ENCODE peak calls at places on chromosomes 7 and 10, in five cellular contexts. X is heart right ventricle, L is keratinocyte, D is pancreas, B is transverse colon. O is an unnamed sample. For H3K36me3, the result is how much of the 10 kb centered on the place peaks cover.

GRCh38 chr10:106479619-106480018 is 684.9 kb downstream of the SORCS1 start:
- DNase-seq in D (no peak), X (no peak), L (no peak), B (no peak), O (no peak)

GRCh38 chr7:70325509-70326101 is 727.3 kb downstream of the AUTS2 start:
- DNase-seq in L (peak), X (no peak), D (no peak), B (no peak), O (no peak)

GRCh38 chr10:106175760-106176377 is 988.6 kb downstream of the SORCS1 start:
- DNase-seq in L (no peak), X (no peak), B (no peak), D (no peak), O (no peak)

GRCh38 chr10:30835146-30835545 is 196.5 kb downstream of the ZNF438 start:
- DNase-seq in X (no peak), D (no peak), B (no peak), L (no peak), O (no peak)

GRCh38 chr7:78125884-78126283 is 327.3 kb downstream of the PHTF2 start:
- DNase-seq in L (no peak), B (no peak), D (no peak), X (no peak), O (no peak)

GRCh38 chr10:22988581-22989360 is 60.9 kb downstream of the ARMC3 start:
- DNase-seq in X (no peak), B (peak), L (peak), D (peak), O (no peak)

GRCh38 chr10:13788320-13788600 is 201.5 kb downstream of the PRPF18 start:
- DNase-seq in X (no peak), B (no peak), L (no peak), D (no peak), O (no peak)

GRCh38 chr7:5661941-5662340 is 119.5 kb downstream of the RNF216 start:
- DNase-seq in X (no peak), L (no peak), B (no peak), D (no peak), O (no peak)

GRCh38 chr10:133216776-133217175 is 13.2 kb upstream of the UTF1 start:
- DNase-seq in L (no peak), D (peak), X (peak), B (no peak), O (peak)

GRCh38 chr7:75966209-75966961 is 28.0 kb downstream of the TMEM120A start:
- DNase-seq in L (no peak), B (no peak), D (no peak), X (peak), O (no peak)

GRCh38 chr10:122054046-122055025 is 65.4 kb downstream of the TACC2 start:
- DNase-seq in D (peak), B (peak), X (peak), L (peak), O (peak)

GRCh38 chr10:89236221-89236620 is 15.4 kb downstream of the LIPA start:
- DNase-seq in X (no peak), L (no peak), D (no peak), B (no peak), O (no peak)

GRCh38 chr10:75220258-75220657 is 9.7 kb downstream of the VDAC2 start:
- DNase-seq in L (no peak), D (no peak), B (no peak), X (no peak), O (no peak)

GRCh38 chr7:118129037-118129436 is 54.9 kb upstream of the LSM8 start:
- DNase-seq in D (no peak), L (no peak), B (no peak), X (no peak), O (no peak)

GRCh38 chr10:323651-324293 is 188.5 kb downstream of the ZMYND11 start:
- DNase-seq in L (peak), D (no peak), B (peak), X (peak), O (peak)

GRCh38 chr10:88243202-88243744 is 339.8 kb downstream of the RNLS start:
- DNase-seq in X (no peak), D (no peak), L (no peak), B (no peak), O (no peak)

GRCh38 chr7:41579961-41580935 is 122.6 kb downstream of the INHBA start:
- DNase-seq in B (no peak), X (no peak), L (peak), D (no peak), O (no peak)

GRCh38 chr7:114048386-114049235 is 129.8 kb upstream of the PPP1R3A start:
- DNase-seq in L (no peak), X (no peak), B (no peak), D (no peak), O (no peak)

GRCh38 chr10:124646483-124647352 is 97.5 kb downstream of the FAM53B start:
- DNase-seq in L (no peak), X (peak), B (peak), D (no peak), O (peak)

GRCh38 chr7:1802899-1803298 is 132.8 kb downstream of the ELFN1 start:
- DNase-seq in L (no peak), D (no peak), X (no peak), B (no peak), O (no peak)

GRCh38 chr7:28939367-28939766 is 18.8 kb downstream of the TRIL start:
- DNase-seq in X (no peak), B (no peak), D (no peak), L (no peak), O (no peak)

GRCh38 chr7:152761116-152761748 is 1.7 kb downstream of the ACTR3B start:
- DNase-seq in X (no peak), B (no peak), L (no peak), D (no peak), O (no peak)

GRCh38 chr10:88062385-88062784 is 199.0 kb downstream of the PTEN start:
- DNase-seq in D (no peak), L (no peak), X (no peak), B (no peak), O (no peak)

GRCh38 chr10:93071674-93072224 is 1.9 kb upstream of the CYP26A1 start:
- DNase-seq in B (peak), D (no peak), X (peak), L (no peak), O (no peak)

GRCh38 chr10:84739641-84740040 is 411.3 kb downstream of the CCSER2 start:
- DNase-seq in X (no peak), L (no peak), B (no peak), D (no peak), O (no peak)

GRCh38 chr10:105206616-105207015 is 565.5 kb downstream of the SORCS3 start:
- DNase-seq in L (no peak), B (no peak), X (no peak), D (no peak), O (no peak)

GRCh38 chr7:158838238-158838637 is 8.9 kb upstream of the ESYT2 start:
- DNase-seq in B (no peak), D (no peak), L (no peak), X (no peak), O (no peak)

GRCh38 chr7:23593706-23594105 is 3.5 kb upstream of the CCDC126 start:
- DNase-seq in L (no peak), X (no peak), B (no peak), D (no peak), O (no peak)

GRCh38 chr10:120423350-120424197 is 33.5 kb upstream of the PLPP4 start:
- DNase-seq in L (no peak), X (peak), D (peak), B (peak), O (no peak)

GRCh38 chr7:149772821-149773425 is 465 bp downstream of the ZNF467 start:
- DNase-seq in L (no peak), X (no peak), B (peak), D (peak), O (no peak)

GRCh38 chr7:134502463-134502862 is 24.9 kb upstream of the AKR1B10 start:
- DNase-seq in B (peak), D (no peak), X (no peak), L (no peak), O (no peak)

GRCh38 chr7:28205505-28205904 is 24.9 kb upstream of the JAZF1 start:
- DNase-seq in B (no peak), X (no peak), D (no peak), L (no peak), O (no peak)

GRCh38 chr7:70833726-70834125 is 298.2 kb upstream of the GALNT17 start:
- DNase-seq in L (peak), D (no peak), X (no peak), B (no peak), O (no peak)

GRCh38 chr7:103752995-103753394 is 236.5 kb downstream of the RELN start:
- DNase-seq in D (no peak), L (no peak), X (no peak), B (no peak), O (no peak)

GRCh38 chr10:44979281-44980181 is 922 bp upstream of the DEPP1 start:
- DNase-seq in B (no peak), X (no peak), D (peak), L (no peak), O (no peak)

DNA sequence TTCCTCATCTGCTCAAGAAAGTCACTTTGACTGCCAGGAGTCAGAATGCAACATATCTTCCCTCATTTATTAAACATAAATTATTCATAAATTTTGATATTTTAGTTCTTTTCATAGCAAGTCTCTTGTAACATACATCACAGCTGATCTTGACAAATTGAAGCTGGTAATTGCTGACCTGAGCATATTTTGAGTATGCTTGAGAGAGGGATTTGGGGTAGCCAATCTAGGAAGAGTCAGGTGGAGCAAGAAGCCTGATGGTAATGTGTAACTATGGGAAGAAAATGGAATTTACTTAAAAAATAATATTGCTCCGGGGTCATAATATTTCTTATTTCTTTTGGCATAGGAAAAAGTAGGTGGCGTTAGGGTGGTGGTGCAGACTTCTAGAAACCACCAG is 12.7 kb downstream of the CPED1 start:
- DNase-seq in D (no peak), B (no peak), X (no peak), L (no peak), O (no peak)
- H3K27ac ChIP-seq in D (no peak), B (peak), X (no peak), L (no peak), O (no peak)

DNA sequence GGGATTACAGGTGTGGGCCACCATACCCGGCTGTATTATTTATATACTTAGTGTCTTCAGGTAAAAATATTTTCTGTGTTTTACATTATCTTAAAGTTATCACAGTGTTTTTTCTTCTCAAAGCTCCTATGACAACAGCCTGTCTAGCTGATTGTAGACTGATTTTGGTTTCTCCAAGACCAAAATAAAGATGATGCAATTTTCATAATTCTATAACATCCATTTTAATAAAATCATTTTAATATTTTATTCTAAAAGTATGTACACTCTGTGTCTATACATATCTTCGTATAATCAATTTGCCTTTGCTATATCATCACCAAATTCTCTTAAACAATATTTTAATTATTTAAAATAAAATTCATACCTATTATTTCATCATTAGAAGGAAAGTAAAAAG is 108.6 kb downstream of the TRIM24 start:
- DNase-seq in D (no peak), X (no peak), L (no peak), B (no peak), O (no peak)
- H3K36me3 ChIP-seq in D (under half), X (half or more), L (under half), B (half or more), O (half or more)

GRCh38 chr10:18202600-18203150 is 62.5 kb downstream of the CACNB2 start:
- DNase-seq in D (no peak), B (no peak), L (no peak), X (no peak), O (no peak)

GRCh38 chr10:18205098-18205834 is 65.0 kb downstream of the CACNB2 start:
- DNase-seq in X (no peak), B (no peak), D (no peak), L (no peak), O (no peak)

GRCh38 chr10:18197706-18198105 is 57.5 kb downstream of the CACNB2 start:
- DNase-seq in X (no peak), B (no peak), D (no peak), L (no peak), O (no peak)

GRCh38 chr10:18204050-18204449 is 63.8 kb downstream of the CACNB2 start:
- DNase-seq in B (no peak), D (no peak), X (no peak), L (no peak), O (no peak)

DNA sequence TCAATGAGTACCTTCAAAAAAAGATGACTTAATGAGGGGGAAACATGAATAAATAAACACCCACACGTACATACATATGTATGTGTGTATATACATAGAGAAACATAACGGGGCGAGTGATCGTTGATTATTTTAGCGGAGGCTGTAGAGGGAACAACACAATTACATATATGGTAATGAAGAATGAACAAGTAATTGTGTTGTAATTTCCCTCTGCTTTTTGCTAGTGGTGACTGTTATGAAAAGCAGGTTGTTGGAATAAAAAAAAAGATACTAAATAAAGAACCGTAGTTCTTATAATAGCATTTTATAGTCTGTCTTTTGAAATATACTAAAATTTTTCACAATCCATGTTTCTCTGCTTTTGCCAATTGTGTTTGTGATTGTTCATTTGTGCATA is 63.3 kb downstream of the CACNB2 start:
- DNase-seq in L (no peak), X (no peak), B (no peak), D (no peak), O (no peak)
- H3K4me3 ChIP-seq in L (no peak), X (no peak), B (no peak), D (no peak), O (no peak)

GRCh38 chr7:18531539-18531938 is 36.0 kb downstream of the HDAC9 start:
- DNase-seq in D (no peak), X (no peak), L (no peak), B (no peak), O (no peak)
- H3K27ac ChIP-seq in D (no peak), X (no peak), L (no peak), B (no peak), O (no peak)

GRCh38 chr10:3777876-3778707 is 6.9 kb downstream of the KLF6 start:
- DNase-seq in X (no peak), L (no peak), B (no peak), D (no peak), O (no peak)
- H3K36me3 ChIP-seq in X (half or more), L (under half), B (under half), D (under half), O (half or more)

GRCh38 chr7:27158436-27159277 is 2.2 kb upstream of the HOXA7 start:
- DNase-seq in B (peak), L (no peak), D (peak), X (no peak), O (peak)

GRCh38 chr7:27160147-27160545 is 3.7 kb upstream of the HOXA7 start:
- DNase-seq in L (no peak), B (peak), X (no peak), D (peak), O (peak)

GRCh38 chr7:27157717-27158431 is 1.4 kb upstream of the HOXA7 start:
- DNase-seq in L (no peak), B (peak), D (peak), X (no peak), O (peak)

GRCh38 chr7:27160546-27161213 is 4.2 kb upstream of the HOXA7 start:
- DNase-seq in X (peak), L (no peak), B (peak), D (peak), O (peak)

GRCh38 chr7:27159278-27160146 is 3.0 kb upstream of the HOXA7 start:
- DNase-seq in L (no peak), D (peak), B (peak), X (no peak), O (peak)
- H3K4me3 ChIP-seq in L (peak), D (no peak), B (peak), X (no peak), O (no peak)